ENCODE peak calls at places on chromosomes 7 and 10, in ten cellular contexts. W, I, R, T, K, P, S, D, L and X are unnamed samples.

GRCh38 chr10:78541528-78542470 is 508.1 kb downstream of the RPS24 start:
- DNase-seq in W (peak; percentile 36), I (no peak), R (no peak), T (no peak), K (no peak), P (no peak), S (no peak), D (peak; percentile 26), L (no peak), X (no peak)

GRCh38 chr7:3643091-3643490 is 342.0 kb downstream of the SDK1 start:
- DNase-seq in W (no peak), I (no peak), R (no peak), T (no peak), K (no peak), P (no peak), S (no peak), D (no peak), L (no peak), X (no peak)

GRCh38 chr10:102450374-102451104 is 804 bp downstream of the C10orf95 start:
- DNase-seq in W (peak; percentile 90), I (peak; percentile 98), R (peak; percentile 80), T (peak; percentile 79), K (peak; percentile 81), P (peak; percentile 54), S (peak; percentile 79), D (peak; percentile 89), L (peak; percentile 93), X (peak; percentile 75)

GRCh38 chr7:151782598-151783448 is 94.1 kb downstream of the PRKAG2 start:
- DNase-seq in W (peak; percentile 55), I (peak; percentile 78), R (peak; percentile 77), T (peak; percentile 40), K (peak; percentile 88), P (peak; percentile 60), S (peak; percentile 46), D (peak; percentile 66), L (peak; percentile 94), X (peak; percentile 28)

GRCh38 chr7:155896531-155897263 is 84.4 kb upstream of the SHH start:
- DNase-seq in W (no peak), I (no peak), R (no peak), T (peak; percentile 81), K (no peak), P (no peak), S (no peak), D (no peak), L (no peak), X (no peak)

GRCh38 chr7:112138938-112139337 is 67.3 kb downstream of the DOCK4 start:
- DNase-seq in W (no peak), I (no peak), R (no peak), T (no peak), K (no peak), P (no peak), S (no peak), D (no peak), L (no peak), X (no peak)

GRCh38 chr7:154304740-154305679 is 252.8 kb downstream of the DPP6 start:
- DNase-seq in W (no peak), I (no peak), R (no peak), T (no peak), K (peak; percentile 76), P (no peak), S (no peak), D (no peak), L (no peak), X (no peak)

GRCh38 chr7:130559184-130559583 is 67.3 kb downstream of the MEST start:
- DNase-seq in W (no peak), I (no peak), R (no peak), T (no peak), K (no peak), P (no peak), S (no peak), D (no peak), L (no peak), X (no peak)

GRCh38 chr10:101319241-101319915 is 34.6 kb upstream of the BTRC start:
- DNase-seq in W (no peak), I (no peak), R (no peak), T (no peak), K (peak; percentile 52), P (no peak), S (no peak), D (no peak), L (peak; percentile 12), X (no peak)

GRCh38 chr10:71218046-71218832 is 5.9 kb downstream of the UNC5B start:
- DNase-seq in W (no peak), I (no peak), R (no peak), T (peak; percentile 53), K (peak; percentile 35), P (no peak), S (no peak), D (no peak), L (peak; percentile 57), X (no peak)

GRCh38 chr10:80506189-80506575 is 31.5 kb upstream of the SH2D4B start:
- DNase-seq in W (no peak), I (no peak), R (no peak), T (no peak), K (no peak), P (no peak), S (no peak), D (no peak), L (no peak), X (no peak)

GRCh38 chr10:114288424-114289095 is 49.5 kb downstream of the VWA2 start:
- DNase-seq in W (no peak), I (no peak), R (no peak), T (no peak), K (no peak), P (no peak), S (no peak), D (no peak), L (peak; percentile 64), X (no peak)

GRCh38 chr10:102413053-102413705 is 5.4 kb downstream of the PSD start:
- DNase-seq in W (no peak), I (no peak), R (peak; percentile 51), T (no peak), K (peak; percentile 64), P (no peak), S (no peak), D (peak; percentile 65), L (no peak), X (no peak)